ENCODE peak calls at places on chromosome 2, in four cellular contexts. One of them, this sample, is unnamed.

GRCh38 chr2:22854588-22854987 is 530.4 kb upstream of the KLHL29 start:
- DNase-seq in fibroblast of mammary gland: no peak
- DNase-seq in tibial nerve: no peak
- DNase-seq in colonic mucosa: no peak
- DNase-seq in this sample: no peak

GRCh38 chr2:47218066-47218581 is 63.0 kb upstream of the STPG4 start:
- DNase-seq in colonic mucosa: peak
- DNase-seq in tibial nerve: no peak
- DNase-seq in fibroblast of mammary gland: no peak
- DNase-seq in this sample: peak

GRCh38 chr2:29066271-29066860 is 8.0 kb downstream of the PCARE start:
- DNase-seq in fibroblast of mammary gland: peak
- DNase-seq in tibial nerve: peak
- DNase-seq in colonic mucosa: no peak
- DNase-seq in this sample: no peak

GRCh38 chr2:44324971-44325426 is 36.3 kb downstream of the PREPL start:
- DNase-seq in colonic mucosa: no peak
- DNase-seq in tibial nerve: no peak
- DNase-seq in fibroblast of mammary gland: peak
- DNase-seq in this sample: no peak

GRCh38 chr2:98378901-98379300 is 32.6 kb downstream of the CNGA3 start:
- DNase-seq in fibroblast of mammary gland: peak
- DNase-seq in colonic mucosa: peak
- DNase-seq in tibial nerve: peak
- DNase-seq in this sample: no peak

GRCh38 chr2:61889212-61889956 is 928 bp upstream of the CCT4 start:
- DNase-seq in tibial nerve: no peak
- DNase-seq in fibroblast of mammary gland: no peak
- DNase-seq in colonic mucosa: peak
- DNase-seq in this sample: peak

GRCh38 chr2:174919886-174920595 is 85.1 kb downstream of the CHN1 start:
- DNase-seq in tibial nerve: no peak
- DNase-seq in colonic mucosa: no peak
- DNase-seq in fibroblast of mammary gland: no peak
- DNase-seq in this sample: no peak

GRCh38 chr2:189580267-189580661 is 322 bp downstream of the SLC40A1 start:
- DNase-seq in tibial nerve: no peak
- DNase-seq in colonic mucosa: no peak
- DNase-seq in fibroblast of mammary gland: peak
- DNase-seq in this sample: peak

GRCh38 chr2:196337618-196337953 is 166.2 kb upstream of the STK17B start:
- DNase-seq in fibroblast of mammary gland: no peak
- DNase-seq in tibial nerve: no peak
- DNase-seq in colonic mucosa: no peak
- DNase-seq in this sample: no peak

GRCh38 chr2:159246325-159246988 is 40.0 kb downstream of the WDSUB1 start:
- DNase-seq in colonic mucosa: no peak
- DNase-seq in fibroblast of mammary gland: no peak
- DNase-seq in tibial nerve: no peak
- DNase-seq in this sample: no peak

GRCh38 chr2:117519238-117519637 is 295.3 kb upstream of the DDX18 start:
- DNase-seq in colonic mucosa: no peak
- DNase-seq in tibial nerve: no peak
- DNase-seq in fibroblast of mammary gland: no peak
- DNase-seq in this sample: no peak

GRCh38 chr2:127261835-127262234 is 32.1 kb downstream of the ERCC3 start:
- DNase-seq in tibial nerve: no peak
- DNase-seq in fibroblast of mammary gland: peak
- DNase-seq in colonic mucosa: no peak
- DNase-seq in this sample: no peak

GRCh38 chr2:121294881-121295840 is 10.2 kb upstream of the TFCP2L1 start:
- DNase-seq in tibial nerve: no peak
- DNase-seq in fibroblast of mammary gland: no peak
- DNase-seq in colonic mucosa: no peak
- DNase-seq in this sample: no peak

GRCh38 chr2:217826505-217826904 is 176.3 kb downstream of the TNS1 start:
- DNase-seq in fibroblast of mammary gland: no peak
- DNase-seq in colonic mucosa: peak
- DNase-seq in tibial nerve: peak
- DNase-seq in this sample: no peak

GRCh38 chr2:162840598-162841246 is 2.2 kb upstream of the KCNH7 start:
- DNase-seq in tibial nerve: peak
- DNase-seq in colonic mucosa: peak
- DNase-seq in fibroblast of mammary gland: peak
- DNase-seq in this sample: peak

GRCh38 chr2:84946204-84947009 is 24.6 kb upstream of the KCMF1 start:
- DNase-seq in tibial nerve: no peak
- DNase-seq in fibroblast of mammary gland: peak
- DNase-seq in colonic mucosa: peak
- DNase-seq in this sample: peak

GRCh38 chr2:104857262-104858221 is 3.6 kb downstream of the POU3F3 start:
- DNase-seq in fibroblast of mammary gland: no peak
- DNase-seq in colonic mucosa: no peak
- DNase-seq in tibial nerve: no peak
- DNase-seq in this sample: no peak

GRCh38 chr2:61550375-61551209 is 12.4 kb upstream of the XPO1 start:
- DNase-seq in colonic mucosa: no peak
- DNase-seq in fibroblast of mammary gland: no peak
- DNase-seq in tibial nerve: no peak
- DNase-seq in this sample: no peak

DNA sequence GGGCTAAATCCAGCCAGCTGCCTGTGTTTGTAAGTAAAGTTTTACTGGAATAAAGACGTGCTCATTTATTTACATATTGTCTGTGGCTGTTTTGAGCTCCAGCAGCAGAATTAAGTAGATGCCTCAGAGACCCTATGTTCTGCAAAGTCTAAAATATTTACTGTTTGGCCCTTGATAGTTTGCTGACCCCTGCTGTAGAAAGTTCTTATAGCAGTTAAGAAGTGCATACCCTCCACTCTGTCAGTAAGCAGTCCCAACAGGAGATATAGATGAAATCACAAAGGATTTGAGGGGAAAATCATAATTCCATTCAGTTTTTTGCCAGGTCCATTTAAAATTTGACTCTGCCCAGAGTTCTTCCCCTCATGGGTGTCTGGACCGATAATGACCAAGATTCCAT is 50.1 kb upstream of the ITM2C start:
- DNase-seq in tibial nerve: no peak
- DNase-seq in fibroblast of mammary gland: peak
- DNase-seq in colonic mucosa: no peak
- DNase-seq in this sample: no peak
- TF ChIP-seq CTCF in tibial nerve: no peak
- TF ChIP-seq CTCF in fibroblast of mammary gland: peak
- TF ChIP-seq CTCF in colonic mucosa: peak
- TF ChIP-seq CTCF in this sample: no peak

DNA sequence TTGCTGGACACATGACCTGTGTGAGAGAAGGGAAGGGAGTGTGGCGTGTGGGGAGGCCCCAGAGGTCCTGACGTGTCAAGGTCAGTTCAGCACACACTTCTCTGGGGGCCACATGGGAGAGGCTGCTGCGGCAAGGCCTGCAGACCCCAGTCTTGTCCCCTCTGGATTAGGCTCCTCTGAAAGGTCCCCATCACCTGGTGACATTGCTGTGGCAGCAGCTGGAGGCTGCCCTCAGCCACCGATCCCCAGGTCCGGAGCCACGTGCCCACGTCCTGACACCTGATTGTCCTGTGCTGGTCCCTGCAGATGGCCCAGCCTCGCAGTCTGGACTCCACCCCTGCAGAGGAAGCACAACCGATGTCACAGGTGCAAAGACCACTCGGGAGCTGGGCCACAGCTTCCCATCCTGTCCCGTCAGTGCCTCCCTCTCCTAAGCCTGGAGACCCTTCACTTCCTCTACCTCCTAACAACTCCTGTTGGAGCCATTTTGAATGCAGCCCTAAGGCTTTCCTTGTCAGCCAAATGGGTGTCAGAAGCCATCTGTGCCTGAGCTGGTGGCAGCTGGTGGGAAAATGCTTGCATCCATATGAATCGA is 12.7 kb downstream of the TMEM177 start:
- DNase-seq in fibroblast of mammary gland: no peak
- DNase-seq in colonic mucosa: no peak
- DNase-seq in tibial nerve: no peak
- DNase-seq in this sample: no peak
- TF ChIP-seq CTCF in fibroblast of mammary gland: no peak
- TF ChIP-seq CTCF in colonic mucosa: no peak
- TF ChIP-seq CTCF in tibial nerve: no peak
- TF ChIP-seq CTCF in this sample: no peak

DNA sequence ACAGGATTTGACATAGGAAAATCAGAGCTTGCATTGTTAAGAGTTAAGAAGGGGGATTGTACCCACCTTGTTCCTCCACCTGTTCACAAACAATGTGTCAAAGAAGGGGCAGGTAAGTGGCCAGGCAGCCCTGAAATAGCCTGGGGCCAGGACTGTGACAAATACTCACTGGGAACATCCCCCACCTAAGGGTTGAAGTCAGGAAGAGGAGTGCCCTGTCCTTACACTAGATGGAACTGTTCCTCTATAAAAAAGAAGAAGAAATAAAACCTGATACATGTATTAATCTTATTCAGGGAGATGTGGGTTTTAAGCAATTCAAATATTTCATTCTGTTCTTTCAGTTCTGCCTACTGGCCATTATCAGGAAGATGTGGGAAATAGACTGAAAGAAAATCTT is 41.9 kb downstream of the TACR1 start:
- DNase-seq in colonic mucosa: no peak
- DNase-seq in tibial nerve: no peak
- DNase-seq in fibroblast of mammary gland: peak
- DNase-seq in this sample: no peak
- TF ChIP-seq CTCF in colonic mucosa: no peak
- TF ChIP-seq CTCF in tibial nerve: no peak
- TF ChIP-seq CTCF in fibroblast of mammary gland: peak
- TF ChIP-seq CTCF in this sample: no peak

GRCh38 chr2:231786177-231786916 is at the start of gene COPS7B:
- DNase-seq in fibroblast of mammary gland: peak
- DNase-seq in tibial nerve: peak
- DNase-seq in colonic mucosa: peak
- DNase-seq in this sample: peak
- TF ChIP-seq CTCF in fibroblast of mammary gland: peak
- TF ChIP-seq CTCF in tibial nerve: no peak
- TF ChIP-seq CTCF in colonic mucosa: no peak
- TF ChIP-seq CTCF in this sample: peak

GRCh38 chr2:5921081-5921642 is 229.0 kb downstream of the SOX11 start:
- DNase-seq in fibroblast of mammary gland: no peak
- DNase-seq in colonic mucosa: no peak
- DNase-seq in tibial nerve: no peak
- DNase-seq in this sample: no peak

GRCh38 chr2:5913729-5914390 is 221.7 kb downstream of the SOX11 start:
- DNase-seq in colonic mucosa: no peak
- DNase-seq in fibroblast of mammary gland: no peak
- DNase-seq in tibial nerve: no peak
- DNase-seq in this sample: no peak

GRCh38 chr2:5911801-5912200 is 219.6 kb downstream of the SOX11 start:
- DNase-seq in tibial nerve: no peak
- DNase-seq in fibroblast of mammary gland: no peak
- DNase-seq in colonic mucosa: no peak
- DNase-seq in this sample: no peak

GRCh38 chr2:5914831-5915611 is 222.8 kb downstream of the SOX11 start:
- DNase-seq in tibial nerve: no peak
- DNase-seq in colonic mucosa: no peak
- DNase-seq in fibroblast of mammary gland: no peak
- DNase-seq in this sample: no peak

DNA sequence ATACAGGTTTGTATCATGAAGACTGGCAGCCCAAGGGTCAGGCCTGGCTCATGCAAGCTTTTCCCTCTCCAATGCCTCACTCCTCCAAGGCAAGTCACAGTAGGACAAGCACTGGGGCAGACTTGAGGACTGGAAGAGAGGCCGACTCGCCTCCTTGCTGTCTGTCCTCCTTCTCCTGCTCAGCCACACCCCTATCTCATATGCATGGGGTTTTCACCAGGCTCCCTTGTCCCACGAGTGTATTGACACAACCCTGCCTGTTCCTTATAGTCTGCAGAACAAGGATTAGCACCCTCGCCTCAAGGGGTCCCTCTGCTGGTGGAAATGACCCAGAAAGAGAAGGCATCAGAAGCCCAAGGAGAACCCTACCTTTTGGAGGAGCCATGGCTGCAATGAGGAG is 223.7 kb downstream of the SOX11 start:
- DNase-seq in colonic mucosa: no peak
- DNase-seq in tibial nerve: no peak
- DNase-seq in fibroblast of mammary gland: no peak
- DNase-seq in this sample: peak
- TF ChIP-seq CTCF in colonic mucosa: no peak
- TF ChIP-seq CTCF in tibial nerve: no peak
- TF ChIP-seq CTCF in fibroblast of mammary gland: no peak
- TF ChIP-seq CTCF in this sample: no peak

DNA sequence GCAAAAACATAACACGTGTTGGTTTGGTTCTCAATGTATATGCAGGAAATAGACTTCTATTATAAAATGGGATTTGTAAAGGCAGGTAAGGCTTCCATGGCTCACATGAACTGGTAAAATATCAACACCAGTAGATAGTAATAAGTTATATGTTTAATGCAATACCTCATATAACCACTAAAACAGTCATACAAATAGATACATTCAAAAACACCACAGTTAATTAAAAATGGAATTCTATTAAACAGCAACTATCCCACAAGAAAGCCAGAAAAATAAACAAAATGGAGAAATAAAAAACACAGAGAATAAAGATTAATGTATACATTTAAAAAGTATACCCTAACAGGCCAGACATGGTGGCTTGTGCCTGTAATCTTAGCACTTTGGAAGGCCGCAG is 243.8 kb upstream of the LRATD1 start:
- DNase-seq in fibroblast of mammary gland: no peak
- DNase-seq in colonic mucosa: no peak
- DNase-seq in tibial nerve: no peak
- DNase-seq in this sample: no peak
- TF ChIP-seq CTCF in fibroblast of mammary gland: no peak
- TF ChIP-seq CTCF in colonic mucosa: no peak
- TF ChIP-seq CTCF in tibial nerve: no peak
- TF ChIP-seq CTCF in this sample: no peak

DNA sequence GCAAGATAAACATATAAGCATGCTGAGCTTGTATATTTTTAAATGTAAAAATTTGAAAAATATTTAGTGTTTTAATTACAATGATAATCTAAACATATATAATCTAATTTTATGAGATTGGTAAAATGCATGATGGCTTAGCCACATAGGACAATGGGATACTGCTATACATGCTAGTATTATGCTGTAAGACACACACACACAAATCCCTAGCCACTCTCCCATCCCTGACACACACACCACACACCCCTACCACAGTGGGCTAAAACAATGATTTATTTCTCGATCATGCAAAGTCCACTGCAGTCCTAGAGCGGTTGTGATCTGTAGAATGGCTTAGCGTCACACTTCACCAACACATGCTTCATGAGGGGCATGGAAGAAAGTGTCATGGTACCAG is 36.3 kb upstream of the AP1S3 start:
- DNase-seq in fibroblast of mammary gland: no peak
- DNase-seq in colonic mucosa: no peak
- DNase-seq in tibial nerve: no peak
- DNase-seq in this sample: no peak
- TF ChIP-seq CTCF in fibroblast of mammary gland: no peak
- TF ChIP-seq CTCF in colonic mucosa: no peak
- TF ChIP-seq CTCF in tibial nerve: no peak
- TF ChIP-seq CTCF in this sample: no peak